ENCODE peak calls at places on chromosomes 7 and 10, in five cellular contexts. Y is lower lobe of right lung, V is left lung, P is OCI-LY7, M is cardiac muscle cell. R is an unnamed sample.

GRCh38 chr10:122780391-122780790 is 65.3 kb downstream of the CUZD1 start:
- DNase-seq in Y (no peak), V (no peak), P (no peak), M (no peak), R (no peak)

GRCh38 chr7:128868624-128869137 is 6.0 kb downstream of the ATP6V1F start:
- DNase-seq in M (no peak), P (no peak), V (no peak), Y (no peak), R (no peak)

GRCh38 chr7:6530626-6531491 is 20.4 kb downstream of the GRID2IP start:
- DNase-seq in Y (no peak), P (peak), V (no peak), M (peak), R (peak)

GRCh38 chr7:34727464-34727995 is 69.5 kb downstream of the NPSR1 start:
- DNase-seq in Y (no peak), P (no peak), M (no peak), V (no peak), R (no peak)

GRCh38 chr7:57202274-57202673 is 70.0 kb upstream of the ZNF479 start:
- DNase-seq in P (no peak), M (no peak), Y (peak), V (no peak), R (no peak)

GRCh38 chr7:4871930-4872675 is 10.3 kb upstream of the PAPOLB start:
- DNase-seq in P (no peak), M (peak), Y (no peak), V (no peak), R (no peak)

GRCh38 chr7:33039257-33039904 is 23.2 kb downstream of the NT5C3A start:
- DNase-seq in Y (no peak), V (no peak), P (peak), M (no peak), R (no peak)

GRCh38 chr7:469591-469961 is 50.1 kb downstream of the PDGFA start:
- DNase-seq in P (no peak), V (peak), M (no peak), Y (no peak), R (no peak)

GRCh38 chr10:33611423-33611822 is 277.0 kb upstream of the NRP1 start:
- DNase-seq in M (no peak), V (no peak), Y (no peak), P (no peak), R (no peak)
- H3K4me3 ChIP-seq in M (no peak), V (no peak), Y (no peak), P (no peak), R (no peak)

GRCh38 chr7:155885162-155886160 is 73.2 kb upstream of the SHH start:
- DNase-seq in V (peak), P (no peak), M (no peak), Y (no peak), R (no peak)
- H3K27ac ChIP-seq in V (no peak), P (no peak), M (no peak), Y (no peak), R (no peak)

GRCh38 chr10:84205853-84206513 is 11.6 kb downstream of the CDHR1 start:
- DNase-seq in M (no peak), P (no peak), V (no peak), Y (no peak), R (no peak)
- TF ChIP-seq CTCF in M (no peak), P (peak), V (no peak), Y (no peak), R (no peak)

GRCh38 chr10:100653957-100654834 is 91.2 kb upstream of the PAX2 start:
- DNase-seq in P (no peak), M (peak), Y (no peak), V (no peak), R (peak)

GRCh38 chr10:100658269-100658668 is 87.1 kb upstream of the PAX2 start:
- DNase-seq in V (no peak), P (no peak), Y (no peak), M (no peak), R (no peak)

GRCh38 chr10:100654835-100655759 is 90.3 kb upstream of the PAX2 start:
- DNase-seq in Y (no peak), P (no peak), V (no peak), M (peak), R (peak)

GRCh38 chr10:100655760-100656421 is 89.5 kb upstream of the PAX2 start:
- DNase-seq in V (no peak), Y (no peak), P (no peak), M (no peak), R (no peak)

DNA sequence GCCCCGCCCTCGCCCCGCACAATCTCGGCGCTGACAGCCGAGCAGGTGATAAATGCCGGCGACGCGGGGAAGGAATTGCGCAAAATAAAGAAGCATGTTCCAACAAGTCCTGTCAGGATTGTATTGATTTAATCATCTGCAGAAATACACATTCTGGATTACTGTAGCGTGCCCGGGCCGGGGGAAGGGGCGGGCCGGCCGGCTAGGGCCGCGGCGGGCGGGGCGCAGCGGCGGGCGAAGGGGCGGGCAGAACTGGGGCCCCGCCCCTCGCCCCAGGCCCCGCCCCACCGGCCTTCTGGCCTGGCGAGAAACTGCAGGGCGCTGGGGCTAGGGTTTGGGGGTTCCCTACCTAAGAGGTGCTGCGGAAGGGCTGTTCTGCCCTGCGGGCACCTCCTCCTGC is 88.9 kb upstream of the PAX2 start:
- DNase-seq in P (no peak), M (peak), Y (no peak), V (no peak), R (no peak)
- H3K4me3 ChIP-seq in P (no peak), M (peak), Y (peak), V (no peak), R (no peak)

GRCh38 chr7:133796778-133797177 is 330.4 kb upstream of the LRGUK start:
- DNase-seq in P (no peak), Y (no peak), V (no peak), M (no peak), R (peak)

GRCh38 chr7:133795061-133795460 is 332.1 kb upstream of the LRGUK start:
- DNase-seq in Y (no peak), P (no peak), M (no peak), V (no peak), R (no peak)

GRCh38 chr7:133794490-133794889 is 332.6 kb upstream of the LRGUK start:
- DNase-seq in Y (no peak), M (no peak), P (no peak), V (no peak), R (no peak)

GRCh38 chr7:133797818-133798485 is 329.2 kb upstream of the LRGUK start:
- DNase-seq in Y (no peak), V (no peak), P (no peak), M (no peak), R (no peak)

DNA sequence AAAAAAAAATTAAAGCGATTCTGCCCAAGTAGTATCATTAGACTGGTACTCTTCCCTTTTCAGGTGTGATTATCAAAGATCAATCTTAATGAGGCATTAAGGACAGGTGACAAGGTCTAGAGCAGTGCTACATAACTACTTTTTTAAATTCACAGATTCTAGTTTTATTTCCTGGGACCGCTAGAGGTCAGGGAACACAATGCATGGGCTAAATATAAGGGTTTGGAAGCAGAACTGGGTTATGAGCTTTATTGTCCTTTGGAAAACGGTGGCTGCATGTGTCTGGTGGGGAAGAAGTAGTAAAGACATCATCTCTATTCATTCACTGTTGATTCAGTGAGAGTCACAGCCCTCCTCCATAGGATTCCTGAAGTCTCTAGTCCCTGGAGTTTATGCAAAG is 329.8 kb upstream of the LRGUK start:
- DNase-seq in M (no peak), P (no peak), V (no peak), Y (no peak), R (no peak)
- H3K27ac ChIP-seq in M (no peak), P (no peak), V (no peak), Y (no peak), R (peak)

DNA sequence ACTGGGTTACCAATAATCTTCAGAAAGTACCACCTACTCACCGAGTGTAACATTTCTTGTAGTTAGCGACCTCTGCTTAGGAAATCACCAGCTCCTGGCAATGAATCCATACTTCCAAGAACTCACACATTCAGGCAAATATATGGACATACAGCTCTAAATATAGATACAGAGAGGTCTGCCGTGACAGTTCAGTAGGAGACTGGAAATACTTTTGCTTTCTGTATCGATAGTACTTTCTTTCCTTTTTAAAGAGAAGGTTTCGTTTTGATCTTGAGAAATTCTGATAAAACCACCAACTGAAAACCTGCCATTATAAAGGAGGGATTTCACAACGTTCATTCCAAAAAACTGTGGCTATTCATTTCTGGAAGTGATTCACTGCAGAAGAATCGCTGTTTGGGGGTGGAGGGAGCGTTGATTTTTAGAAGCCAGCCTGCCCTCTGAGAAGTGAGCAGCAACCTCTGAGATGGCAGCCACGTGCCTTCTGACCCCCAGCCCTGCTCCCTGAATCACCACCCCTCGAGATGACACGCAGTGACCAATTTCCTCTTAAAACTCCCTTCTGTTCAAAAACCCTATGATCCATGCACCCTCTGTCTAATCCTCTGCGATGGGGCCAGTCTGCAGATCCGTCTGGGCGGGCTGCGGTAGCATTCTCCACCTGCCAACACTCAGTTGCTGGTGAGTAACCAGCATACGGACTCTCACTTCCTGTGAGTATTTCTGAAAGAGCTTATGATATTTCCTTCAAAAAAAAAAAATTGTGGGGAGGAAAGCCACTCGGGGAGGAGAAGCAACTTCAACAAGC is 179.1 kb upstream of the KLF14 start:
- DNase-seq in Y (peak), V (peak), P (peak), M (no peak), R (no peak)
- TF ChIP-seq CTCF in Y (no peak), V (no peak), P (no peak), M (no peak), R (no peak)

GRCh38 chr10:28678687-28679457 is 1.6 kb downstream of the BAMBI start:
- DNase-seq in Y (no peak), P (peak), V (no peak), M (peak), R (no peak)
- H3K4me3 ChIP-seq in Y (peak), P (peak), V (peak), M (peak), R (peak)

DNA sequence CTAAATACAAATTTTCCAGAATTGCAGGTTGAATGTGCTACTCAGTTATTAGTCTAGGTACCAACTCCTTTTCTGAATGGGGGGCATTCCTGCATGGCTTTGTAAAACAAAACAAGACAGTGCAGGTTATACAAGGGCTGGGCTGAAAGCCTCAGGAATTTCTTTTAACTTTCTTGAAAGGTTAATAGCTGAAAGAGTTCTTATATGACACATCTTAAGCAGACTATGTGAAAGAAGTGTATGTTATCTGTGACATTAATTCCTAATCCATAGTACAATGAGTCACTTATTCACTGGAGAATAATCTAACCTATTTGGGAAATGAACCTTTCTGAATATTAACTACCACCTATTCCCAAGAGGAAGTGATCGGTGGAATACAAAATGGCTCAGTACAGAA is 115.6 kb upstream of the FAM133B start:
- DNase-seq in P (no peak), M (no peak), Y (no peak), V (no peak), R (no peak)
- H3K27ac ChIP-seq in P (no peak), M (no peak), Y (no peak), V (no peak), R (no peak)